ENCODE peak calls at places on chromosomes 2 and 18, in six cellular contexts. W is stimulated activated CD4-positive, alpha-beta T cell treated with anti-CD3 and anti-CD28 coated beads, Interleukin-12 subunit alpha, Interleukin-12 subunit beta, amount 100 ng/mL, for 48 hours; Z is NCI-H146; A is thoracic aorta; M is Peyer's patch; K is kidney glomerular epithelial cell. J is an unnamed sample.

GRCh38 chr2:220513573-220514288 is 886.3 kb downstream of the SLC4A3 start:
- DNase-seq in W (no peak), Z (peak), A (no peak), M (no peak), K (no peak), J (no peak)

GRCh38 chr2:183149489-183149888 is 25.2 kb downstream of the NUP35 start:
- DNase-seq in W (no peak), Z (no peak), A (no peak), M (no peak), K (no peak), J (no peak)

GRCh38 chr18:35334821-35335220 is 9.4 kb downstream of the ZNF24 start:
- DNase-seq in W (no peak), Z (no peak), A (no peak), M (no peak), K (no peak), J (no peak)

GRCh38 chr18:49094979-49095632 is 144.3 kb upstream of the SMAD7 start:
- DNase-seq in W (no peak), Z (peak), A (no peak), M (no peak), K (peak), J (no peak)

GRCh38 chr2:65031341-65032015 is 24.7 kb upstream of the CEP68 start:
- DNase-seq in W (no peak), Z (peak), A (no peak), M (peak), K (no peak), J (no peak)

GRCh38 chr2:231396058-231396821 is 730 bp downstream of the B3GNT7 start:
- DNase-seq in W (no peak), Z (no peak), A (no peak), M (no peak), K (no peak), J (peak)

GRCh38 chr2:126733795-126734194 is 77.8 kb downstream of the GYPC start:
- DNase-seq in W (no peak), Z (no peak), A (no peak), M (no peak), K (no peak), J (no peak)

GRCh38 chr2:27489118-27489497 is 435 bp downstream of the IFT172 start:
- DNase-seq in W (no peak), Z (peak), A (no peak), M (no peak), K (no peak), J (no peak)

GRCh38 chr2:150063950-150064549 is 423.4 kb downstream of the RND3 start:
- DNase-seq in W (no peak), Z (no peak), A (no peak), M (no peak), K (no peak), J (no peak)

GRCh38 chr2:170883683-170884082 is 45.4 kb upstream of the GORASP2 start:
- DNase-seq in W (no peak), Z (no peak), A (no peak), M (no peak), K (peak), J (no peak)

GRCh38 chr2:231683907-231684306 is 24.4 kb upstream of the PTMA start:
- DNase-seq in W (no peak), Z (no peak), A (no peak), M (no peak), K (no peak), J (no peak)

GRCh38 chr2:38465789-38466127 is 88.7 kb upstream of the ATL2 start:
- DNase-seq in W (no peak), Z (peak), A (no peak), M (peak), K (no peak), J (peak)

GRCh38 chr2:9582624-9583023 is 27.0 kb upstream of the ADAM17 start:
- DNase-seq in W (no peak), Z (no peak), A (no peak), M (no peak), K (no peak), J (no peak)